ENCODE peak calls at places on chromosomes 4 and X, in seven cellular contexts. A is HCT116, T is lung, C is astrocyte, U is cardiac muscle cell, M is uterus, Z is tibial nerve. X is an unnamed sample. For H3K4me1, the result is how much of the 10 kb centered on the place peaks cover.

GRCh38 chr4:61505773-61506640 is 305.9 kb downstream of the ADGRL3 start:
- DNase-seq in A (no peak), T (no peak), C (no peak), U (no peak), M (no peak), Z (no peak), X (no peak)

GRCh38 chrX:47817421-47817820 is 19.3 kb upstream of the ZNF81 start:
- DNase-seq in A (no peak), T (no peak), C (no peak), U (no peak), M (no peak), Z (no peak), X (no peak)

GRCh38 chr4:6124386-6125102 is 75.8 kb downstream of the JAKMIP1 start:
- DNase-seq in A (no peak), T (no peak), C (no peak), U (no peak), M (no peak), Z (no peak), X (no peak)

GRCh38 chr4:8348071-8348470 is 78.5 kb downstream of the HTRA3 start:
- DNase-seq in A (no peak), T (no peak), C (no peak), U (no peak), M (no peak), Z (no peak), X (no peak)

GRCh38 chrX:52923781-52924241 is 26.7 kb downstream of the FAM156B start:
- DNase-seq in A (no peak), T (no peak), C (peak), U (peak), M (no peak), Z (no peak), X (no peak)

GRCh38 chr4:14446311-14446710 is 556.0 kb upstream of the CPEB2 start:
- DNase-seq in A (no peak), T (no peak), C (peak), U (peak), M (no peak), Z (no peak), X (no peak)

GRCh38 chr4:17814140-17814539 is 3.4 kb downstream of the NCAPG start:
- DNase-seq in A (no peak), T (no peak), C (peak), U (peak), M (no peak), Z (no peak), X (no peak)

GRCh38 chrX:152738560-152738959 is 5.0 kb downstream of the MAGEA12 start:
- DNase-seq in A (no peak), T (no peak), C (no peak), U (no peak), M (no peak), Z (no peak), X (no peak)

GRCh38 chr4:150033937-150034336 is 44.3 kb upstream of the DCLK2 start:
- DNase-seq in A (no peak), T (no peak), C (peak), U (peak), M (no peak), Z (no peak), X (no peak)

GRCh38 chr4:10524196-10524833 is 67.1 kb upstream of the ZNF518B start:
- DNase-seq in A (no peak), T (no peak), C (no peak), U (peak), M (no peak), Z (no peak), X (no peak)

GRCh38 chrX:4091046-4091760 is 377.8 kb upstream of the PRKX start:
- DNase-seq in A (no peak), T (no peak), C (no peak), U (no peak), M (no peak), Z (no peak), X (no peak)

GRCh38 chr4:30610361-30610760 is 109.8 kb upstream of the PCDH7 start:
- DNase-seq in A (no peak), T (no peak), C (peak), U (peak), M (no peak), Z (no peak), X (no peak)

GRCh38 chrX:118507766-118508165 is 12.2 kb downstream of the DOCK11 start:
- DNase-seq in A (no peak), T (no peak), C (no peak), U (no peak), M (no peak), Z (no peak), X (no peak)

GRCh38 chr4:88352062-88352461 is 26.6 kb upstream of the HERC6 start:
- DNase-seq in A (no peak), T (no peak), C (peak), U (peak), M (no peak), Z (no peak), X (no peak)

GRCh38 chr4:32840461-32841189 is 2120.5 kb downstream of the PCDH7 start:
- DNase-seq in A (no peak), T (no peak), C (no peak), U (no peak), M (no peak), Z (no peak), X (no peak)

GRCh38 chr4:108649863-108650211 is 562 bp upstream of the OSTC start:
- DNase-seq in A (no peak), T (no peak), C (no peak), U (no peak), M (no peak), Z (no peak), X (no peak)

GRCh38 chr4:108646706-108647105 is 3.7 kb upstream of the OSTC start:
- DNase-seq in A (no peak), T (no peak), C (no peak), U (no peak), M (no peak), Z (no peak), X (no peak)

GRCh38 chr4:108651068-108651794 is 832 bp downstream of the OSTC start:
- DNase-seq in A (no peak), T (no peak), C (peak), U (peak), M (no peak), Z (no peak), X (no peak)

DNA sequence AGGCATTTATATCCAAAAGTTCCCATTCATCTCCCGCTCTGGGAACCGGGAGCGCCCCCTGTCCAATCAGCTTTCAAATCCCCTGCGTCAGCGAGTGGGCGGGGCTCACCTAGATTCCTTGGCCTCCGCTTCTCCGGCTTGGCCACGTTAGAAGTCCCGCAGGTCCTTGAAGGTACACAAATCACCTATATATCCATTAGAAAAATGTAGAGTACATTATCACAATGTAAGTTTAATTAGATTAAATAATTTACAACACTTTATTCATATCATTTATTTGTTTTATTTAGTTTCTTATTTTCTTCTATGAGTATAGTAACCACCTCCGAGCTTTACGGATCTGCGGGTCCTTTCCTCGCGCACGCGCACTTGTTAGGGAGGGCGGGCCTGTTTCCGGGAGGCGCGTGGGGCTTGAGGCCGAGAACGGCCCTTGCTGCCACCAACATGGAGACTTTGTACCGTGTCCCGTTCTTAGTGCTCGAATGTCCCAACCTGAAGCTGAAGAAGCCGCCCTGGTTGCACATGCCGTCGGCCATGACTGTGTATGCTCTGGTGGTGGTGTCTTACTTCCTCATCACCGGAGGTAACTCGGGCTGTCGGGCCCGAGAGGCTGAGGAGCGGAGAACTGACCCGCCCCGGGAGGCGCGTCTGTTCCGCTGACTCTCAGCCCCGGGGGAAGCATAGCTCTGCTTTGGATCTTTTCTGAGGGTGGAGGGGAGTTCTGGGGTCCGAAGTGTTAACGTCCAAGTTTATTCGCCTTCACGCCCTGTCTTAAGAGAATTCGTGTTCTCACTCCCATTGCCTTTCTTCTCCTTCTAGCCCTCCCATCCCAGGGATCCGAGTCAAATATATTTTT is at the start of gene OSTC:
- DNase-seq in A (peak), T (peak), C (peak), U (peak), M (peak), Z (peak), X (peak)
- TF ChIP-seq CTCF in A (no peak), T (no peak), C (no peak), U (peak), M (no peak), Z (no peak), X (no peak)

GRCh38 chrX:11462136-11462535 is 168.9 kb downstream of the AMELX start:
- DNase-seq in A (no peak), T (no peak), C (no peak), U (no peak), M (no peak), Z (no peak), X (no peak)

GRCh38 chrX:11462648-11463047 is 169.4 kb downstream of the AMELX start:
- DNase-seq in A (no peak), T (no peak), C (no peak), U (no peak), M (no peak), Z (no peak), X (no peak)

GRCh38 chrX:11464836-11465458 is 171.7 kb downstream of the AMELX start:
- DNase-seq in A (no peak), T (no peak), C (no peak), U (no peak), M (no peak), Z (no peak), X (no peak)

GRCh38 chrX:11464360-11464759 is 171.1 kb downstream of the AMELX start:
- DNase-seq in A (no peak), T (no peak), C (no peak), U (no peak), M (no peak), Z (no peak), X (no peak)

GRCh38 chrX:11465648-11466411 is 172.6 kb downstream of the AMELX start:
- DNase-seq in A (no peak), T (no peak), C (no peak), U (no peak), M (no peak), Z (no peak), X (no peak)
- H3K4me1 ChIP-seq in A (under half), T (under half), C (under half), U (under half), M (under half), Z (under half), X (under half)

GRCh38 chr4:89700766-89701165 is 136.2 kb downstream of the SNCA start:
- DNase-seq in A (no peak), T (no peak), C (no peak), U (no peak), M (no peak), Z (no peak), X (no peak)
- TF ChIP-seq CTCF in A (no peak), T (no peak), C (no peak), U (no peak), M (no peak), Z (no peak), X (no peak)

GRCh38 chr4:121180558-121180957 is 16.4 kb upstream of the TNIP3 start:
- DNase-seq in A (no peak), T (no peak), C (no peak), U (no peak), M (no peak), Z (no peak), X (no peak)
- H3K4me1 ChIP-seq in A (under half), T (under half), C (under half), U (under half), M (under half), Z (under half), X (under half)

GRCh38 chr4:151957163-151957562 is 196.4 kb upstream of the GATB start:
- DNase-seq in A (no peak), T (no peak), C (peak), U (peak), M (no peak), Z (no peak), X (no peak)
- TF ChIP-seq CTCF in A (no peak), T (no peak), C (no peak), U (no peak), M (no peak), Z (no peak), X (no peak)

DNA sequence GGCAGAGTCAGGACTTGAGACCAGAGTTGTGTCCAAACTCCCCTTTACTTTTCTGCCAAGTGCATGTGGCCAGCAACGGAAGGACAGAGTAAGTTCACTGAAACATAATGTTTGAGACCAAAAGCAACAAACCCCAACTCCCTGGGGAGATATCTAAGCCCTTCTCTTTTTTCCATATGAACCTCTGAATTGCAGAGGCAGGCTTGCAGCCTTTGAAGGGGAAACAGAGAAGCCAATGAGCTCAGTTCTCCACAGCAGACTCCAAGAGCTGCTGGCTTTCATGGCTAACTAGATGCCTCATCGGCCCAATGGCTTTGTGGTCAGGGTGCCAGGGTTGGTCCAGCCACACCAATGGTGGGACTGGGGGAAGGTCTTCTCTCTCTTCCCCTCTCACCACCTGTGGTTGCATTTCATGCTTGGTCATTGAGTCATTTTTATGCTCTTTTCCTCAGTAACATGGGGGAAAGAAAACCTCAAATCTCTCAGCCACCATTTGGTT is 34.0 kb downstream of the STARD8 start:
- DNase-seq in A (no peak), T (no peak), C (peak), U (peak), M (no peak), Z (no peak), X (no peak)
- H3K4me1 ChIP-seq in A (under half), T (under half), C (under half), U (under half), M (under half), Z (under half), X (under half)

GRCh38 chr4:2280531-2281300 is 18.8 kb upstream of the MXD4 start:
- DNase-seq in A (no peak), T (no peak), C (no peak), U (no peak), M (no peak), Z (no peak), X (no peak)
- TF ChIP-seq CTCF in A (no peak), T (no peak), C (no peak), U (no peak), M (no peak), Z (no peak), X (no peak)

GRCh38 chrX:110280954-110281353 is 36.9 kb downstream of the AMMECR1 start:
- DNase-seq in A (no peak), T (no peak), C (peak), U (no peak), M (no peak), Z (no peak), X (no peak)

GRCh38 chrX:110286126-110286525 is 31.8 kb downstream of the AMMECR1 start:
- DNase-seq in A (peak), T (no peak), C (peak), U (peak), M (no peak), Z (no peak), X (no peak)

GRCh38 chrX:110284159-110284558 is 33.7 kb downstream of the AMMECR1 start:
- DNase-seq in A (no peak), T (no peak), C (peak), U (peak), M (no peak), Z (no peak), X (no peak)

GRCh38 chrX:110281377-110281776 is 36.5 kb downstream of the AMMECR1 start:
- DNase-seq in A (no peak), T (no peak), C (no peak), U (no peak), M (no peak), Z (no peak), X (no peak)

GRCh38 chrX:110282922-110283321 is 35.0 kb downstream of the AMMECR1 start:
- DNase-seq in A (no peak), T (no peak), C (no peak), U (no peak), M (no peak), Z (no peak), X (no peak)
- H3K4me1 ChIP-seq in A (under half), T (under half), C (under half), U (under half), M (under half), Z (under half), X (under half)

GRCh38 chr4:5050520-5050955 is 742 bp upstream of the STK32B start:
- DNase-seq in A (peak), T (peak), C (peak), U (peak), M (peak), Z (peak), X (no peak)
- TF ChIP-seq CTCF in A (peak), T (peak), C (peak), U (peak), M (peak), Z (peak), X (peak)

DNA sequence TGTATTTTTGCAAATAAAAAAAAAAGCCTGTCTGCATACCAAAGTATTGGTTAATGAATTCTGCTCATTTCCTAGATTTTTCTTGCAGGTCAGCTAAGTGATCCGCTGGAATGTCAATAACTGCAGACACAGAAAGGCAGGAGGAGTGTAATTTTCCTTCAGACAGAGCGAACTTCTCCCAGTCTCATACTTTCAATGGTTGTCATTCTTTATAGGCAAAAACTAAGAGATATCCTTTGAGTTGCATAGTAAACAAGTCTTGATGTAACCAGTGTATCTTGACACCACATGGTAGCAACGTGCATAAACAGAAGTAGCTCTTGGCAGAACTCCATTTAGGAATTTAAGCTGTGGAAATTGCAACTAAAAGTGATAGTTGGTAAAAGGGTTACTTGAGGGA is 8.2 kb downstream of the CAPN6 start:
- DNase-seq in A (no peak), T (no peak), C (peak), U (no peak), M (no peak), Z (no peak), X (no peak)
- H3K4me1 ChIP-seq in A (under half), T (under half), C (under half), U (under half), M (under half), Z (under half), X (under half)

X was measured in esophagus squamous epithelium.